ENCODE peak calls at places on chromosomes 6 and 20, in six cellular contexts. One of them, this sample, is unnamed.

GRCh38 chr6:155340464-155341129 is 26.3 kb upstream of the TFB1M start:
- DNase-seq in iPS DF 19.7: no peak
- DNase-seq in HFFc6: peak; percentile 78
- DNase-seq in HTR-8/SVneo: no peak
- DNase-seq in uterus: no peak
- DNase-seq in heart left ventricle: no peak
- DNase-seq in this sample: no peak

GRCh38 chr20:58542411-58543095 is 27.4 kb upstream of the APCDD1L start:
- DNase-seq in HTR-8/SVneo: peak; percentile 74
- DNase-seq in heart left ventricle: no peak
- DNase-seq in iPS DF 19.7: no peak
- DNase-seq in HFFc6: no peak
- DNase-seq in uterus: no peak
- DNase-seq in this sample: no peak

GRCh38 chr6:136897071-136897470 is 25.0 kb upstream of the SLC35D3 start:
- DNase-seq in heart left ventricle: no peak
- DNase-seq in uterus: no peak
- DNase-seq in HFFc6: no peak
- DNase-seq in iPS DF 19.7: no peak
- DNase-seq in HTR-8/SVneo: no peak
- DNase-seq in this sample: no peak

GRCh38 chr6:7559651-7560385 is 18.3 kb downstream of the DSP start:
- DNase-seq in uterus: no peak
- DNase-seq in HTR-8/SVneo: no peak
- DNase-seq in iPS DF 19.7: no peak
- DNase-seq in heart left ventricle: no peak
- DNase-seq in HFFc6: no peak
- DNase-seq in this sample: no peak

GRCh38 chr20:49345538-49345937 is 67.7 kb upstream of the ZNFX1 start:
- DNase-seq in heart left ventricle: no peak
- DNase-seq in HFFc6: peak; percentile 80
- DNase-seq in iPS DF 19.7: no peak
- DNase-seq in HTR-8/SVneo: peak; percentile 93
- DNase-seq in uterus: peak; percentile 57
- DNase-seq in this sample: peak; percentile 58

GRCh38 chr6:39380837-39381534 is 58.5 kb upstream of the KCNK16 start:
- DNase-seq in uterus: no peak
- DNase-seq in heart left ventricle: no peak
- DNase-seq in HFFc6: no peak
- DNase-seq in HTR-8/SVneo: no peak
- DNase-seq in iPS DF 19.7: no peak
- DNase-seq in this sample: no peak

GRCh38 chr20:50737352-50737751 is 6.0 kb downstream of the PARD6B start:
- DNase-seq in HFFc6: no peak
- DNase-seq in HTR-8/SVneo: no peak
- DNase-seq in uterus: no peak
- DNase-seq in iPS DF 19.7: no peak
- DNase-seq in heart left ventricle: no peak
- DNase-seq in this sample: no peak

GRCh38 chr6:96554559-96554958 is 8.4 kb upstream of the FHL5 start:
- DNase-seq in HFFc6: no peak
- DNase-seq in iPS DF 19.7: no peak
- DNase-seq in HTR-8/SVneo: no peak
- DNase-seq in heart left ventricle: no peak
- DNase-seq in uterus: no peak
- DNase-seq in this sample: no peak

GRCh38 chr6:15017251-15017650 is 228.6 kb upstream of the JARID2 start:
- DNase-seq in iPS DF 19.7: peak; percentile 69
- DNase-seq in uterus: no peak
- DNase-seq in heart left ventricle: no peak
- DNase-seq in HFFc6: no peak
- DNase-seq in HTR-8/SVneo: no peak
- DNase-seq in this sample: no peak

GRCh38 chr6:53335224-53335994 is 13.3 kb downstream of the ELOVL5 start:
- DNase-seq in HFFc6: no peak
- DNase-seq in heart left ventricle: peak; percentile 13
- DNase-seq in HTR-8/SVneo: no peak
- DNase-seq in iPS DF 19.7: no peak
- DNase-seq in uterus: no peak
- DNase-seq in this sample: no peak